ENCODE peak calls at places on chromosome 6, in seven cellular contexts. One of them, this sample, is unnamed.

GRCh38 chr6:84791233-84791632 is 26.8 kb upstream of the TBX18 start:
- DNase-seq in G401: no peak
- DNase-seq in hypothalamus: no peak
- DNase-seq in aorta: no peak
- DNase-seq in PC-9: no peak
- DNase-seq in SHP77 treated with DMSO at 0.1 percent for 48 hours: no peak
- DNase-seq in GM06990: no peak
- DNase-seq in this sample: no peak

GRCh38 chr6:37558646-37559045 is 59.0 kb upstream of the CCDC167 start:
- DNase-seq in G401: no peak
- DNase-seq in hypothalamus: no peak
- DNase-seq in aorta: no peak
- DNase-seq in PC-9: no peak
- DNase-seq in SHP77 treated with DMSO at 0.1 percent for 48 hours: no peak
- DNase-seq in GM06990: no peak
- DNase-seq in this sample: no peak

GRCh38 chr6:44126320-44127149 is 717 bp downstream of the MRPL14 start:
- DNase-seq in G401: peak
- DNase-seq in hypothalamus: peak
- DNase-seq in aorta: peak
- DNase-seq in PC-9: peak
- DNase-seq in SHP77 treated with DMSO at 0.1 percent for 48 hours: no peak
- DNase-seq in GM06990: peak
- DNase-seq in this sample: peak

GRCh38 chr6:41505084-41506049 is 40.8 kb upstream of the FOXP4 start:
- DNase-seq in G401: no peak
- DNase-seq in hypothalamus: peak
- DNase-seq in aorta: peak
- DNase-seq in PC-9: peak
- DNase-seq in SHP77 treated with DMSO at 0.1 percent for 48 hours: no peak
- DNase-seq in GM06990: peak
- DNase-seq in this sample: no peak

GRCh38 chr6:10837692-10837996 is 695 bp downstream of the MAK start:
- DNase-seq in G401: peak
- DNase-seq in hypothalamus: no peak
- DNase-seq in aorta: no peak
- DNase-seq in PC-9: no peak
- DNase-seq in SHP77 treated with DMSO at 0.1 percent for 48 hours: no peak
- DNase-seq in GM06990: peak
- DNase-seq in this sample: no peak

GRCh38 chr6:44002591-44003344 is 124.5 kb downstream of the MRPL14 start:
- DNase-seq in G401: peak
- DNase-seq in hypothalamus: peak
- DNase-seq in aorta: peak
- DNase-seq in PC-9: no peak
- DNase-seq in SHP77 treated with DMSO at 0.1 percent for 48 hours: no peak
- DNase-seq in GM06990: peak
- DNase-seq in this sample: peak

GRCh38 chr6:15594512-15595241 is 68.2 kb downstream of the DTNBP1 start:
- DNase-seq in G401: no peak
- DNase-seq in hypothalamus: no peak
- DNase-seq in aorta: no peak
- DNase-seq in PC-9: no peak
- DNase-seq in SHP77 treated with DMSO at 0.1 percent for 48 hours: no peak
- DNase-seq in GM06990: no peak
- DNase-seq in this sample: no peak

GRCh38 chr6:105902401-105903031 is 183.6 kb upstream of the PRDM1 start:
- DNase-seq in G401: no peak
- DNase-seq in hypothalamus: no peak
- DNase-seq in aorta: no peak
- DNase-seq in PC-9: no peak
- DNase-seq in SHP77 treated with DMSO at 0.1 percent for 48 hours: no peak
- DNase-seq in GM06990: no peak
- DNase-seq in this sample: no peak

GRCh38 chr6:108762394-108762793 is 85.8 kb upstream of the ARMC2 start:
- DNase-seq in G401: no peak
- DNase-seq in hypothalamus: no peak
- DNase-seq in aorta: no peak
- DNase-seq in PC-9: no peak
- DNase-seq in SHP77 treated with DMSO at 0.1 percent for 48 hours: no peak
- DNase-seq in GM06990: no peak
- DNase-seq in this sample: no peak

GRCh38 chr6:88166901-88167624 is 916 bp upstream of the CNR1 start:
- DNase-seq in G401: peak
- DNase-seq in hypothalamus: no peak
- DNase-seq in aorta: peak
- DNase-seq in PC-9: no peak
- DNase-seq in SHP77 treated with DMSO at 0.1 percent for 48 hours: no peak
- DNase-seq in GM06990: peak
- DNase-seq in this sample: no peak

GRCh38 chr6:40569162-40569920 is 17.8 kb downstream of the LRFN2 start:
- DNase-seq in G401: peak
- DNase-seq in hypothalamus: no peak
- DNase-seq in aorta: no peak
- DNase-seq in PC-9: no peak
- DNase-seq in SHP77 treated with DMSO at 0.1 percent for 48 hours: no peak
- DNase-seq in GM06990: no peak
- DNase-seq in this sample: no peak

This sample was measured in NCI-H1092.